ENCODE peak calls at places on chromosomes 7 and 10, in seven cellular contexts. Y is fibroblast of the conjunctiva, G is cardiac muscle cell, C is AG04450, A is retina, K is mucosa of gallbladder, M is neural progenitor cell. D is an unnamed sample.

GRCh38 chr7:45267262-45267661 is 109.7 kb downstream of the RAMP3 start:
- DNase-seq in K (no peak), C (no peak), Y (no peak), M (peak; percentile 45), A (no peak), G (peak; percentile 15), D (no peak)

GRCh38 chr10:126910196-126910595 is 5.0 kb downstream of the DOCK1 start:
- DNase-seq in M (no peak), A (no peak), K (no peak), G (no peak), C (no peak), Y (no peak), D (no peak)

GRCh38 chr10:11517150-11517549 is 94.3 kb downstream of the USP6NL start:
- DNase-seq in Y (no peak), K (no peak), M (no peak), A (no peak), G (no peak), C (no peak), D (no peak)

GRCh38 chr10:67519434-67519833 is 176.6 kb downstream of the CTNNA3 start:
- DNase-seq in G (no peak), A (no peak), M (no peak), K (no peak), C (no peak), Y (no peak), D (no peak)

GRCh38 chr7:69781412-69781846 is 183.2 kb downstream of the AUTS2 start:
- DNase-seq in G (peak; percentile 69), M (no peak), K (no peak), C (no peak), Y (no peak), A (no peak), D (no peak)

GRCh38 chr10:98536551-98536950 is 89.8 kb upstream of the HPS1 start:
- DNase-seq in Y (no peak), C (no peak), G (no peak), K (peak; percentile 42), M (no peak), A (no peak), D (peak; percentile 18)

GRCh38 chr7:158475679-158476052 is 112.0 kb downstream of the PTPRN2 start:
- DNase-seq in M (no peak), C (no peak), Y (no peak), A (no peak), G (no peak), K (no peak), D (no peak)

GRCh38 chr10:94194256-94194655 is 168.5 kb downstream of the NOC3L start:
- DNase-seq in A (no peak), M (no peak), K (no peak), G (peak; percentile 42), C (no peak), Y (no peak), D (no peak)

GRCh38 chr7:84105582-84105981 is 89.0 kb downstream of the SEMA3A start:
- DNase-seq in K (no peak), M (no peak), C (no peak), A (no peak), Y (peak; percentile 41), G (peak; percentile 19), D (no peak)

GRCh38 chr10:72086466-72087391 is 1.6 kb downstream of the SPOCK2 start:
- DNase-seq in A (peak; percentile 56), G (no peak), Y (no peak), C (no peak), M (peak; percentile 75), K (peak; percentile 33), D (peak; percentile 65)

GRCh38 chr7:47758546-47758945 is 176.6 kb upstream of the TNS3 start:
- DNase-seq in M (no peak), A (no peak), Y (peak; percentile 17), C (no peak), G (no peak), K (no peak), D (no peak)